ENCODE peak calls at places on chromosome 6, in nine cellular contexts. R is astrocyte of the spinal cord, M is HL-60, V is pancreas, A is HFF-Myc, C is tibial artery, F is body of pancreas, D is ovary, W is brain microvascular endothelial cell. U is an unnamed sample.

GRCh38 chr6:168403370-168404005 is 37.5 kb upstream of the SMOC2 start:
- DNase-seq in A (no peak), V (no peak), F (no peak), C (peak), D (no peak), R (no peak), W (no peak), M (no peak), U (no peak)

GRCh38 chr6:2209226-2209809 is 36.1 kb downstream of the GMDS start:
- DNase-seq in A (no peak), W (peak), R (peak), D (no peak), C (no peak), F (peak), V (peak), M (peak), U (peak)

GRCh38 chr6:132768051-132768517 is 10.4 kb upstream of the VNN2 start:
- DNase-seq in R (no peak), A (no peak), D (no peak), F (peak), M (peak), W (no peak), V (peak), C (peak), U (peak)

GRCh38 chr6:9316831-9317230 is 881.5 kb upstream of the SLC35B3 start:
- DNase-seq in F (no peak), C (no peak), D (no peak), V (no peak), R (no peak), M (no peak), A (no peak), W (no peak), U (no peak)

GRCh38 chr6:31736026-31736767 is at the start of gene CLIC1:
- DNase-seq in W (peak), M (peak), F (peak), A (no peak), C (peak), R (peak), V (peak), D (peak), U (peak)

GRCh38 chr6:52405243-52405642 is 14.9 kb upstream of the EFHC1 start:
- DNase-seq in D (no peak), C (no peak), V (no peak), R (no peak), M (no peak), F (no peak), W (no peak), A (no peak), U (no peak)

GRCh38 chr6:166520905-166521834 is 65.3 kb downstream of the RAMACL start:
- DNase-seq in M (no peak), A (no peak), D (no peak), W (peak), V (no peak), C (no peak), R (peak), F (no peak), U (peak)

GRCh38 chr6:130587778-130588520 is 222.1 kb downstream of the TMEM200A start:
- DNase-seq in D (no peak), F (no peak), W (peak), C (no peak), A (peak), V (no peak), R (peak), M (no peak), U (peak)

GRCh38 chr6:135224037-135224647 is 43.0 kb downstream of the MYB start:
- DNase-seq in W (no peak), C (no peak), M (no peak), F (no peak), A (no peak), R (no peak), D (no peak), V (no peak), U (no peak)

GRCh38 chr6:150638765-150639164 is 39.1 kb downstream of the PLEKHG1 start:
- DNase-seq in C (no peak), M (no peak), V (no peak), R (no peak), D (no peak), F (no peak), W (no peak), A (no peak), U (no peak)

GRCh38 chr6:130132286-130132701 is 90.5 kb downstream of the SAMD3 start:
- DNase-seq in V (no peak), R (no peak), D (no peak), M (no peak), A (no peak), W (no peak), F (no peak), C (no peak), U (no peak)

GRCh38 chr6:136721467-136721866 is 70.8 kb downstream of the MAP3K5 start:
- DNase-seq in A (no peak), C (no peak), W (no peak), F (no peak), D (no peak), V (no peak), M (no peak), R (no peak), U (no peak)

GRCh38 chr6:113065606-113066005 is 718.5 kb downstream of the RFPL4B start:
- DNase-seq in M (no peak), F (no peak), D (no peak), V (no peak), R (peak), C (no peak), A (no peak), W (peak), U (peak)

GRCh38 chr6:63573899-63574553 is 1.7 kb downstream of the LOC128125822 start:
- DNase-seq in A (peak), M (peak), C (no peak), W (peak), D (peak), F (peak), R (peak), V (peak), U (peak)

GRCh38 chr6:110357696-110358535 is at the start of gene METTL24:
- DNase-seq in W (no peak), A (no peak), F (peak), R (no peak), D (peak), V (peak), C (no peak), M (peak), U (no peak)

GRCh38 chr6:72976389-72976900 is 248.9 kb downstream of the KHDC1L start:
- DNase-seq in A (no peak), D (no peak), W (no peak), M (no peak), C (no peak), F (no peak), V (no peak), R (peak), U (no peak)

GRCh38 chr6:82129814-82130213 is 117.7 kb downstream of the IBTK start:
- DNase-seq in A (no peak), M (no peak), W (no peak), C (no peak), D (no peak), R (no peak), V (no peak), F (no peak), U (no peak)

GRCh38 chr6:100116409-100117194 is 122.6 kb upstream of the MCHR2 start:
- DNase-seq in A (peak), M (peak), D (no peak), W (peak), C (no peak), R (peak), F (peak), V (peak), U (peak)

GRCh38 chr6:3285049-3285639 is 26.4 kb downstream of the PSMG4 start:
- DNase-seq in M (no peak), R (no peak), W (no peak), D (peak), A (no peak), V (no peak), C (no peak), F (no peak), U (no peak)

GRCh38 chr6:111551521-111552231 is 54.0 kb downstream of the TRAF3IP2 start:
- DNase-seq in C (no peak), A (no peak), V (peak), D (no peak), R (no peak), M (no peak), W (no peak), F (peak), U (no peak)

GRCh38 chr6:163667372-163668060 is 253.0 kb downstream of the QKI start:
- DNase-seq in D (no peak), C (peak), R (peak), M (peak), F (peak), A (no peak), V (no peak), W (peak), U (peak)

GRCh38 chr6:119347466-119348307 is 1.9 kb downstream of the MAN1A1 start:
- DNase-seq in D (peak), M (peak), V (peak), F (peak), A (no peak), W (no peak), C (peak), R (no peak), U (peak)

GRCh38 chr6:16496982-16497823 is 258.8 kb downstream of the GMPR start:
- DNase-seq in W (no peak), F (no peak), D (no peak), C (no peak), R (no peak), A (no peak), M (no peak), V (no peak), U (no peak)

GRCh38 chr6:153405926-153406325 is 274.8 kb upstream of the RGS17 start:
- DNase-seq in C (no peak), F (no peak), V (no peak), D (no peak), R (no peak), M (no peak), A (no peak), W (no peak), U (no peak)

GRCh38 chr6:146974346-146974745 is 229.9 kb upstream of the STXBP5 start:
- DNase-seq in A (no peak), R (no peak), F (no peak), D (no peak), M (no peak), C (no peak), V (no peak), W (no peak), U (no peak)

GRCh38 chr6:87830834-87831374 is 128.9 kb upstream of the AKIRIN2 start:
- DNase-seq in D (no peak), F (no peak), A (no peak), W (no peak), M (no peak), C (no peak), R (no peak), V (no peak), U (no peak)

GRCh38 chr6:168239374-168239773 is 80.2 kb downstream of the DACT2 start:
- DNase-seq in F (no peak), W (no peak), C (no peak), R (no peak), D (no peak), V (no peak), M (no peak), A (no peak), U (no peak)

GRCh38 chr6:113486172-113486571 is 371.0 kb upstream of the MARCKS start:
- DNase-seq in R (no peak), V (no peak), F (no peak), C (no peak), W (no peak), M (peak), D (no peak), A (no peak), U (no peak)

GRCh38 chr6:38326837-38327236 is 312.9 kb downstream of the BTBD9 start:
- DNase-seq in R (no peak), W (no peak), A (no peak), D (no peak), C (no peak), M (no peak), F (no peak), V (no peak), U (no peak)

GRCh38 chr6:168530653-168531071 is 89.7 kb downstream of the SMOC2 start:
- DNase-seq in M (no peak), V (no peak), W (no peak), F (no peak), C (no peak), A (no peak), D (no peak), R (no peak), U (no peak)

GRCh38 chr6:30880563-30881252 is 3.6 kb upstream of the DDR1 start:
- DNase-seq in A (no peak), D (no peak), M (no peak), V (no peak), F (no peak), C (no peak), R (no peak), W (no peak), U (no peak)

GRCh38 chr6:15325540-15325955 is 79.7 kb downstream of the JARID2 start:
- DNase-seq in A (no peak), F (no peak), W (no peak), D (no peak), C (no peak), M (no peak), R (no peak), V (no peak), U (no peak)

GRCh38 chr6:15327271-15327670 is 81.4 kb downstream of the JARID2 start:
- DNase-seq in C (no peak), W (no peak), R (no peak), V (no peak), A (no peak), F (peak), D (no peak), M (peak), U (no peak)

GRCh38 chr6:15329154-15329781 is 83.4 kb downstream of the JARID2 start:
- DNase-seq in V (no peak), W (peak), M (no peak), F (no peak), D (no peak), C (no peak), R (peak), A (peak), U (peak)

GRCh38 chr6:15324427-15324985 is 78.6 kb downstream of the JARID2 start:
- DNase-seq in W (no peak), V (no peak), D (no peak), C (no peak), M (no peak), F (no peak), R (no peak), A (no peak), U (no peak)

GRCh38 chr6:15326072-15326614 is 80.3 kb downstream of the JARID2 start:
- DNase-seq in V (no peak), F (no peak), A (no peak), W (no peak), C (no peak), R (no peak), M (no peak), D (no peak), U (no peak)
- H3K4me3 ChIP-seq in V (no peak), F (no peak), A (no peak), W (no peak), C (no peak), R (no peak), M (no peak), D (no peak), U (no peak)

DNA sequence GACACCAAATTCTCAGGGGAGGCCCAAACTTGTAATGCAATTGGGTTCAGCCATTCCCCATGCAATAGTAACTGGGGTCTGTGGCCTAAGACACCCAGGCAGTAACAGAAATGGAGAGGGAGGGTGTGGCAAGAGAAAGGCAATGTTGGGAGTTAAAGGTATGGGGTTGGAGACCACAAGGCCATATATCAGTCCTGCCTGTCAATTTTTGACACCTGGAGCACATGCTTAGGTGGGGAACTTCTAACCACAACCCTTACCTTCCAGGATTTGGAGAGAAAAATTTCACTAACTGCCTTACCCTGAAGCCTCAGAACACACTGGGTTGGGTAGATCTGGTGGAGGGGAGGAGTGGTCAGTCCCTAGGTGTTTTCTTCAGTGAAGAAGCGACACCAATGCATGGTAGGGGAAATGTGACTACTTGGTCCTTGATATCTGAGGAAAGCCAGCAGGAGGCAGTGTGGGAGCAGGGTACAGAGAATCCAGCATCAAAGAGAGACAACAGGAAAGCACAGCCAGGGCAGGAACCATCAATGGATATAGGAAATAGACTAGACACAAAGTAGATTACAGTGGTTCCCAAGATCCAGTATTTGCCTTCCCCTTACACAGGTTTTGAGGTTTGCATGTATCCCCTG is 6.8 kb upstream of the USP49 start:
- DNase-seq in V (peak), W (no peak), R (no peak), M (peak), C (no peak), A (no peak), F (peak), D (no peak), U (peak)
- TF ChIP-seq CTCF in V (no peak), W (peak), R (peak), M (no peak), C (no peak), A (peak), F (no peak), D (no peak), U (peak)

DNA sequence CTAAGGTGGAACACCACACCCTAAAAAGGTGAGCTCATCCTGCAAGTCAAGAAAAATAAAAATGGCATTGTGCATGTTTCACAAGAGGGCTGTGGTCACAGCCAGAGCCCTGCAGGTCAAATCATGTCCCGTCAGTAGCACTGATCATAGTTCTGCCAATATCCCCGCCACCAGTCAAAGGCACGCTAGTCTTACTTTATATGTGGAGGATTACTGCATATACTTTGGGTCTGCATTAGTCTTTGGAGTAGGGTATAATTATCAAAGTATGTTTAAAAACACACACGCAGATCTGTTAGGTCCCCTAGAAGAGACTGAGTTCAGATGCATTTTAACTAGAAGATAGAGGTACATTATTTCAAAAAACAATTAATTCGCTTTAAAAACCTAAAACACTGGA is 1.8 kb downstream of the PERP start:
- DNase-seq in M (no peak), C (no peak), D (no peak), V (no peak), F (peak), A (no peak), W (no peak), R (no peak), U (no peak)
- H3K4me3 ChIP-seq in M (no peak), C (peak), D (peak), V (no peak), F (no peak), A (peak), W (no peak), R (peak), U (no peak)

GRCh38 chr6:42449917-42450313 is 1.8 kb downstream of the TRERF1 start:
- DNase-seq in R (no peak), A (no peak), W (no peak), V (no peak), C (no peak), D (no peak), F (no peak), M (peak), U (peak)
- TF ChIP-seq CTCF in R (no peak), A (no peak), W (no peak), V (no peak), C (no peak), D (no peak), F (no peak), M (no peak), U (no peak)

GRCh38 chr6:157221049-157221816 is 102.1 kb downstream of the TMEM242 start:
- DNase-seq in C (peak), V (peak), A (no peak), M (peak), F (peak), D (peak), W (peak), R (peak), U (peak)
- H3K4me3 ChIP-seq in C (peak), V (no peak), A (peak), M (peak), F (no peak), D (peak), W (peak), R (peak), U (peak)